ENCODE peak calls at places on chromosomes 2 and 18, in eight cellular contexts. L is tibial nerve, V is cardiac muscle cell, A is adrenal gland, Q is psoas muscle, B is hepatocyte, S is right cardiac atrium, U is IMR-90. P is an unnamed sample. For H3K9me3, the result is how much of the 10 kb centered on the place peaks cover.

GRCh38 chr2:52222128-52222527 is 1190.2 kb upstream of the NRXN1 start:
- DNase-seq in L (no peak), V (no peak), A (no peak), Q (no peak), B (no peak), S (no peak), U (peak), P (no peak)

GRCh38 chr2:173094731-173095130 is 19.1 kb downstream of the MAP3K20 start:
- DNase-seq in L (no peak), V (no peak), A (no peak), Q (no peak), B (no peak), S (no peak), U (no peak), P (no peak)

GRCh38 chr2:219736196-219736595 is 108.8 kb downstream of the SLC4A3 start:
- DNase-seq in L (peak), V (peak), A (peak), Q (no peak), B (peak), S (no peak), U (peak), P (no peak)

GRCh38 chr2:173754837-173755236 is 210.3 kb downstream of the SP3 start:
- DNase-seq in L (no peak), V (peak), A (no peak), Q (no peak), B (no peak), S (no peak), U (no peak), P (no peak)

GRCh38 chr2:73938761-73939352 is 12.2 kb downstream of the DGUOK start:
- DNase-seq in L (no peak), V (no peak), A (no peak), Q (no peak), B (no peak), S (no peak), U (peak), P (no peak)

GRCh38 chr2:225165052-225165451 is 122.8 kb upstream of the DOCK10 start:
- DNase-seq in L (no peak), V (no peak), A (no peak), Q (no peak), B (no peak), S (no peak), U (peak), P (no peak)

GRCh38 chr2:106165064-106165463 is 29.0 kb downstream of the UXS1 start:
- DNase-seq in L (no peak), V (no peak), A (no peak), Q (no peak), B (no peak), S (no peak), U (no peak), P (no peak)

GRCh38 chr2:10654069-10654468 is 35.7 kb downstream of the NOL10 start:
- DNase-seq in L (no peak), V (no peak), A (no peak), Q (no peak), B (peak), S (no peak), U (peak), P (peak)

GRCh38 chr2:239928457-239929350 is 96.4 kb downstream of the NDUFA10 start:
- DNase-seq in L (no peak), V (no peak), A (peak), Q (peak), B (no peak), S (no peak), U (no peak), P (peak)

GRCh38 chr18:67682516-67682915 is 166.0 kb upstream of the DSEL start:
- DNase-seq in L (no peak), V (no peak), A (no peak), Q (no peak), B (no peak), S (no peak), U (no peak), P (no peak)

GRCh38 chr2:191571163-191571769 is 106.7 kb upstream of the NABP1 start:
- DNase-seq in L (no peak), V (no peak), A (no peak), Q (no peak), B (peak), S (no peak), U (peak), P (no peak)

GRCh38 chr18:24875761-24876160 is 415.3 kb downstream of the HRH4 start:
- DNase-seq in L (no peak), V (no peak), A (no peak), Q (no peak), B (no peak), S (no peak), U (no peak), P (no peak)

GRCh38 chr2:18123211-18123570 is 244.7 kb downstream of the KCNS3 start:
- DNase-seq in L (no peak), V (no peak), A (no peak), Q (no peak), B (no peak), S (no peak), U (no peak), P (no peak)

GRCh38 chr2:24513266-24513665 is 22.2 kb downstream of the NCOA1 start:
- DNase-seq in L (no peak), V (no peak), A (no peak), Q (no peak), B (no peak), S (no peak), U (no peak), P (no peak)

GRCh38 chr18:46916551-46917107 is 678 bp downstream of the PIAS2 start:
- DNase-seq in L (peak), V (no peak), A (peak), Q (no peak), B (no peak), S (no peak), U (peak), P (no peak)

GRCh38 chr2:152369176-152369860 is 34.3 kb downstream of the FMNL2 start:
- DNase-seq in L (no peak), V (no peak), A (no peak), Q (no peak), B (peak), S (no peak), U (peak), P (no peak)

GRCh38 chr2:19101968-19102367 is 256.5 kb downstream of the OSR1 start:
- DNase-seq in L (no peak), V (no peak), A (no peak), Q (no peak), B (no peak), S (no peak), U (no peak), P (no peak)

GRCh38 chr2:45128580-45128997 is 119.3 kb upstream of the SIX2 start:
- DNase-seq in L (peak), V (no peak), A (peak), Q (peak), B (peak), S (peak), U (peak), P (no peak)

GRCh38 chr18:58044370-58045264 is 591 bp downstream of the NEDD4L start:
- DNase-seq in L (peak), V (peak), A (peak), Q (peak), B (peak), S (peak), U (peak), P (peak)

GRCh38 chr2:28895189-28895893 is 874 bp downstream of the WDR43 start:
- DNase-seq in L (no peak), V (peak), A (peak), Q (peak), B (peak), S (peak), U (peak), P (no peak)

GRCh38 chr18:58034370-58034769 is 9.7 kb upstream of the NEDD4L start:
- DNase-seq in L (no peak), V (no peak), A (no peak), Q (no peak), B (no peak), S (no peak), U (no peak), P (no peak)

GRCh38 chr18:36179562-36180334 is 7.5 kb upstream of the MOCOS start:
- DNase-seq in L (peak), V (no peak), A (peak), Q (peak), B (peak), S (peak), U (peak), P (no peak)

GRCh38 chr2:126905991-126906390 is 7.3 kb downstream of the TEX51 start:
- DNase-seq in L (no peak), V (no peak), A (no peak), Q (no peak), B (no peak), S (no peak), U (no peak), P (no peak)

GRCh38 chr2:236208281-236208900 is 40.2 kb upstream of the GBX2 start:
- DNase-seq in L (no peak), V (no peak), A (no peak), Q (no peak), B (no peak), S (no peak), U (no peak), P (no peak)

GRCh38 chr2:108971661-108972566 is 17.1 kb downstream of the EDAR start:
- DNase-seq in L (no peak), V (no peak), A (no peak), Q (no peak), B (no peak), S (no peak), U (no peak), P (no peak)

GRCh38 chr2:203492965-203493364 is 42.1 kb downstream of the RAPH1 start:
- DNase-seq in L (no peak), V (no peak), A (no peak), Q (no peak), B (no peak), S (no peak), U (peak), P (no peak)

GRCh38 chr2:11744631-11745394 is 1.6 kb upstream of the LPIN1 start:
- DNase-seq in L (no peak), V (peak), A (no peak), Q (peak), B (peak), S (no peak), U (peak), P (no peak)

GRCh38 chr2:209525834-209526281 is 102.0 kb downstream of the MAP2 start:
- DNase-seq in L (no peak), V (no peak), A (no peak), Q (no peak), B (no peak), S (no peak), U (peak), P (no peak)

GRCh38 chr2:1602359-1603010 is 141.8 kb downstream of the PXDN start:
- DNase-seq in L (no peak), V (no peak), A (no peak), Q (no peak), B (no peak), S (no peak), U (no peak), P (no peak)

GRCh38 chr2:62152000-62152399 is 43.9 kb upstream of the B3GNT2 start:
- DNase-seq in L (no peak), V (no peak), A (no peak), Q (no peak), B (peak), S (no peak), U (peak), P (no peak)

GRCh38 chr2:189574793-189575475 is 5.7 kb downstream of the SLC40A1 start:
- DNase-seq in L (no peak), V (no peak), A (no peak), Q (no peak), B (peak), S (no peak), U (no peak), P (no peak)

GRCh38 chr18:78768655-78769501 is 210.7 kb upstream of the SALL3 start:
- DNase-seq in L (no peak), V (no peak), A (no peak), Q (no peak), B (no peak), S (no peak), U (no peak), P (no peak)
- H3K9me3 ChIP-seq in L (under half), V (under half), A (under half), Q (under half), B (under half), S (under half), U (half or more), P (under half)

GRCh38 chr18:79732721-79733025 is 53.1 kb downstream of the CTDP1 start:
- DNase-seq in L (no peak), V (no peak), A (no peak), Q (no peak), B (no peak), S (no peak), U (no peak), P (no peak)

GRCh38 chr18:79735071-79735980 is 55.7 kb downstream of the CTDP1 start:
- DNase-seq in L (no peak), V (no peak), A (no peak), Q (no peak), B (no peak), S (no peak), U (no peak), P (no peak)

GRCh38 chr18:79730804-79731203 is 51.2 kb downstream of the CTDP1 start:
- DNase-seq in L (no peak), V (no peak), A (no peak), Q (no peak), B (no peak), S (no peak), U (no peak), P (no peak)

GRCh38 chr18:79733996-79734770 is 54.6 kb downstream of the CTDP1 start:
- DNase-seq in L (peak), V (no peak), A (no peak), Q (peak), B (no peak), S (no peak), U (no peak), P (no peak)

GRCh38 chr18:79733135-79733609 is 53.6 kb downstream of the CTDP1 start:
- DNase-seq in L (no peak), V (no peak), A (no peak), Q (no peak), B (no peak), S (no peak), U (no peak), P (no peak)
- H3K9me3 ChIP-seq in L (under half), V (under half), A (under half), Q (under half), B (under half), S (under half), U (under half), P (under half)

GRCh38 chr18:56351911-56352502 is 286.4 kb downstream of the TXNL1 start:
- DNase-seq in L (no peak), V (no peak), A (no peak), Q (no peak), B (no peak), S (no peak), U (peak), P (no peak)

GRCh38 chr18:56358608-56359007 is 279.8 kb downstream of the TXNL1 start:
- DNase-seq in L (no peak), V (no peak), A (no peak), Q (no peak), B (no peak), S (no peak), U (no peak), P (no peak)

DNA sequence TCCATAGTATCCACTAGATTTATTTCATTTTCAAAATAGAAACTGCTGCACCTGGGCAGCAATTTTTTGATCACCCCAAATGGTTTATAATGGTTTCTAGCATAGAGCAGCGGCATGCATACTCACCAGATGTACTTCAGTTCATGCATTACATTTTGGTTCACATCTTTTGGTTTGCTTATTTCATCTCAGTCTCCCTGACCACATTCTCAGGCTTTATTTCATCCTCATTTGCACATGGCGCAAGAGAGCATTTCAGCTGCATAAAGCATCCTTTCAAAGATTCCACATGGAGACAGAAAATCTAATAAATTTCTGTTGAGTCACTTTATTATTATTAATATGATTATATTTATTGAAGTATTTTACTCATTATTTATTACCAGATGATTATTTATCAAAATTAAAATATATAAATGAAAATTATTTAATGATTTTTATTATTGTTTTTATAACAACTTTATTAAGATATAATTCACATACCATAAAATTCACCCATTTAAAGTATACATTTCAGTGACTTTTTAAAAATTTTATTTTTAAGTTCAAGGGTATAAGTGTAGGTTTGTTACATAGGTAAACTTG is 284.6 kb downstream of the TXNL1 start:
- DNase-seq in L (no peak), V (no peak), A (no peak), Q (no peak), B (no peak), S (no peak), U (no peak), P (no peak)
- H3K9me3 ChIP-seq in L (under half), V (under half), A (under half), Q (under half), B (under half), S (under half), U (under half), P (under half)

GRCh38 chr2:35530615-35531135 is 824.9 kb upstream of the CRIM1 start:
- DNase-seq in L (no peak), V (no peak), A (no peak), Q (no peak), B (no peak), S (no peak), U (no peak), P (no peak)

GRCh38 chr2:35522434-35522833 is 833.1 kb upstream of the CRIM1 start:
- DNase-seq in L (no peak), V (no peak), A (no peak), Q (no peak), B (no peak), S (no peak), U (no peak), P (no peak)

GRCh38 chr2:35526741-35527140 is 828.8 kb upstream of the CRIM1 start:
- DNase-seq in L (no peak), V (peak), A (no peak), Q (no peak), B (no peak), S (no peak), U (no peak), P (no peak)
- H3K9me3 ChIP-seq in L (under half), V (under half), A (under half), Q (under half), B (under half), S (under half), U (under half), P (under half)

GRCh38 chr2:31696068-31696467 is 115.3 kb upstream of the SRD5A2 start:
- DNase-seq in L (no peak), V (no peak), A (no peak), Q (no peak), B (no peak), S (no peak), U (no peak), P (no peak)
- H3K9me3 ChIP-seq in L (half or more), V (under half), A (under half), Q (under half), B (under half), S (under half), U (under half), P (under half)

GRCh38 chr18:13712400-13713131 is 13.8 kb downstream of the FAM210A start:
- DNase-seq in L (no peak), V (peak), A (no peak), Q (no peak), B (no peak), S (no peak), U (no peak), P (no peak)

GRCh38 chr18:13713455-13714055 is 12.8 kb downstream of the FAM210A start:
- DNase-seq in L (no peak), V (no peak), A (no peak), Q (no peak), B (no peak), S (no peak), U (no peak), P (no peak)

DNA sequence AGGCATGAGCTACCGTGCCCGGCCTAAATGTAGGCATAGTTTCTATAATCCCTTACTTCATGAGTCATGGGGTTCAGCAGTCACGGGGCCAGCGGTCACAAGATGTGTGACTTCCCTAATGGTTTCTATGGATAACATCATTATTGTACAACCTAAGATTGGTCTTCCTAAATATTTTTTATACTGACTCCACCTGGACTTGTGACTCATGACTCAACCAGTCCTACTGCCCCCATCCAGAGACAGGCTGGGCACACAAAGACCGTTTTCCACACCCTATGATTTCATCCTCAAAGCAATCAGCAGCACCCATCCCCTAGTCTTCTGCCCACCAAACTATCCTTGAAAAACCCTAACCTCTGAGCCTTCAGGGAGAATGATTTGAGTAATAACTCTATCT is 15.9 kb downstream of the FAM210A start:
- DNase-seq in L (no peak), V (no peak), A (no peak), Q (no peak), B (no peak), S (no peak), U (peak), P (no peak)
- H3K9me3 ChIP-seq in L (under half), V (under half), A (under half), Q (under half), B (under half), S (under half), U (under half), P (under half)

GRCh38 chr2:115739574-115739973 is 1297.1 kb downstream of the DPP10 start:
- DNase-seq in L (no peak), V (no peak), A (no peak), Q (no peak), B (peak), S (no peak), U (no peak), P (no peak)
- H3K9me3 ChIP-seq in L (under half), V (under half), A (under half), Q (under half), B (under half), S (under half), U (under half), P (under half)

DNA sequence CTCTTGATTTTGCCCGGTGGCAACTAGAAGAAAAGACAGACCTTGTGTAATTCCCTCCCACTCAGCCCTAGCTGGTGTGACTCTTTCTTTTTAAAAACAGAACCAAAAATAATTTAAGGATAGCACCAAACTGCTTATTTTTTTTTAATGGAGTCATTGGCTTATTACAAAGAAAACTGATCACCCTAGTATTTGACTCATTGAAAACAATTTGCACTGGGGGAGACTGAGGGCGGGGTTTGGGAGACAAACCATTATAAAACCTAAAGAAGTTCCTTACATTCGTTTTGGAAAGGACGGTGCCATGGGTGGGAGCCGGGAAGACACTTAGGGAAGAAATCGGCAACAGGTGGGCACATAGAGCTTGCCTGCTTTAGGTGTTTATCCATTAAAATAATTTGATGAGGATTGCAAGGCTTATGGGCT is 2.5 kb downstream of the PAX3 start:
- DNase-seq in L (no peak), V (no peak), A (no peak), Q (no peak), B (no peak), S (no peak), U (no peak), P (no peak)
- H3K9me3 ChIP-seq in L (under half), V (under half), A (under half), Q (under half), B (under half), S (under half), U (under half), P (under half)

GRCh38 chr2:4053769-4054493 is 350.6 kb downstream of the DCDC2C start:
- DNase-seq in L (peak), V (no peak), A (no peak), Q (no peak), B (no peak), S (no peak), U (no peak), P (no peak)

GRCh38 chr2:4047961-4048891 is 344.9 kb downstream of the DCDC2C start:
- DNase-seq in L (no peak), V (no peak), A (no peak), Q (no peak), B (no peak), S (no peak), U (no peak), P (no peak)

DNA sequence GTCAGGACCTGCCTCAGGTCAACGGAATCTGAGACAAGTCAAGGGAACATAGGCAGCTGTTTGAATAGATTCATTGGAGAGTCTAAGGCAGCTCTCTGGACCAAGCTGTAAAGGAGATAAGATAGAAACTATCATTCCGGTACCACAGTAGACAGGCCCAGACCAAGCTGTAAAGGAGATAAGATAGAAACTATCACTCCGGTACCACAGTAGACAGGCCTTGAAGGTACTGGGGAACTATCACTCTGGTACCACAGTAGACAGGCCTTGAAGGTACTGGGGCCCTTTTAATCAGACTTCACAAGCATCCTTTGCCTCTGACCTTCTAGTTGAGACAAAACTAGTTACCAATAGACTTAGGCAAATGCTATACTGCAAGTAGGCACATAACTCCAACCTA is 346.1 kb downstream of the DCDC2C start:
- DNase-seq in L (no peak), V (no peak), A (no peak), Q (no peak), B (no peak), S (no peak), U (no peak), P (no peak)
- H3K9me3 ChIP-seq in L (under half), V (under half), A (under half), Q (under half), B (under half), S (under half), U (under half), P (under half)

P was measured in T-helper 17 cell.